ENCODE peak calls at places on chromosomes 3 and 15, in four cellular contexts. I is AG09309; H is stimulated activated CD4-positive, alpha-beta T cell treated with anti-CD3 and anti-CD28 coated beads, Interleukin-2, amount 100 ng/mL, for 48 hours; Y is neuronal stem cell. K is an unnamed sample.

GRCh38 chr15:81160312-81161214 is 26.5 kb downstream of the CFAP161 start:
- DNase-seq in I (peak), H (no peak), Y (no peak), K (peak)

GRCh38 chr15:89566141-89566540 is 9.1 kb upstream of the TICRR start:
- DNase-seq in I (no peak), H (no peak), Y (no peak), K (no peak)

GRCh38 chr15:48358681-48359152 is 27.5 kb downstream of the DUT start:
- DNase-seq in I (no peak), H (no peak), Y (no peak), K (no peak)

GRCh38 chr3:184236033-184236410 is 6.6 kb downstream of the VWA5B2 start:
- DNase-seq in I (no peak), H (no peak), Y (no peak), K (no peak)

GRCh38 chr3:11273945-11274344 is 1.7 kb downstream of the ATG7 start:
- DNase-seq in I (no peak), H (no peak), Y (no peak), K (no peak)

GRCh38 chr15:47820780-47821319 is 103.5 kb downstream of the SEMA6D start:
- DNase-seq in I (no peak), H (no peak), Y (no peak), K (peak)

GRCh38 chr15:91857772-91858171 is 4.3 kb downstream of the SLCO3A1 start:
- DNase-seq in I (no peak), H (no peak), Y (no peak), K (no peak)

GRCh38 chr3:129527262-129527661 is 1.2 kb upstream of the RHO start:
- DNase-seq in I (no peak), H (no peak), Y (no peak), K (no peak)

GRCh38 chr3:140920029-140920428 is 21.6 kb upstream of the SLC25A36 start:
- DNase-seq in I (no peak), H (no peak), Y (no peak), K (no peak)

GRCh38 chr3:189320511-189320910 is 148.7 kb downstream of the TPRG1 start:
- DNase-seq in I (no peak), H (no peak), Y (no peak), K (no peak)

GRCh38 chr3:150721285-150722130 is 17.8 kb upstream of the ERICH6 start:
- DNase-seq in I (no peak), H (no peak), Y (peak), K (peak)

GRCh38 chr3:127462111-127462655 is 128.3 kb downstream of the TPRA1 start:
- DNase-seq in I (no peak), H (no peak), Y (no peak), K (no peak)

GRCh38 chr15:31887246-31887645 is 143.1 kb upstream of the CHRNA7 start:
- DNase-seq in I (no peak), H (no peak), Y (no peak), K (no peak)

GRCh38 chr3:48614044-48614443 is 4.6 kb upstream of the UQCRC1 start:
- DNase-seq in I (peak), H (peak), Y (no peak), K (no peak)

GRCh38 chr3:159941043-159941994 is 47.3 kb upstream of the IL12A start:
- DNase-seq in I (no peak), H (no peak), Y (no peak), K (no peak)

GRCh38 chr3:38349684-38350359 is 3.2 kb downstream of the XYLB start:
- DNase-seq in I (no peak), H (no peak), Y (no peak), K (no peak)

GRCh38 chr15:40238481-40238926 is 359 bp upstream of the PAK6 start:
- DNase-seq in I (no peak), H (no peak), Y (no peak), K (no peak)

GRCh38 chr15:93076217-93076616 is 12.8 kb downstream of the RGMA start:
- DNase-seq in I (no peak), H (no peak), Y (no peak), K (no peak)

GRCh38 chr15:34855397-34855796 is 60.0 kb upstream of the ACTC1 start:
- DNase-seq in I (peak), H (no peak), Y (no peak), K (peak)

GRCh38 chr3:191338177-191338488 is 7.8 kb upstream of the UTS2B start:
- DNase-seq in I (no peak), H (no peak), Y (no peak), K (no peak)

GRCh38 chr15:23869391-23869790 is 182.3 kb upstream of the NDN start:
- DNase-seq in I (no peak), H (no peak), Y (peak), K (no peak)

K was measured in astrocyte of the cerebellum.